ENCODE peak calls at places on chromosome X, in five cellular contexts. R is esophagus squamous epithelium, A is breast epithelium, U is fibroblast of mammary gland, P is fibroblast of lung. N is an unnamed sample.

GRCh38 chrX:6738518-6739470 is 203.9 kb upstream of the VCX3A start:
- DNase-seq in P (no peak), A (no peak), U (no peak), R (no peak), N (no peak)

GRCh38 chrX:100649550-100650356 is 5.8 kb downstream of the SRPX2 start:
- DNase-seq in R (no peak), A (peak; percentile 59), P (peak; percentile 96), U (peak; percentile 96), N (no peak)

GRCh38 chrX:117543885-117544284 is 572.7 kb downstream of the KLHL13 start:
- DNase-seq in P (no peak), R (no peak), U (no peak), A (no peak), N (no peak)

GRCh38 chrX:56600141-56600540 is 36.7 kb downstream of the UBQLN2 start:
- DNase-seq in A (no peak), R (no peak), P (peak; percentile 0), U (peak; percentile 0), N (no peak)

GRCh38 chrX:153906126-153906917 is 1.8 kb downstream of the AVPR2 start:
- DNase-seq in R (no peak), P (no peak), U (no peak), A (no peak), N (no peak)

GRCh38 chrX:31420711-31421151 is 348.9 kb upstream of the FTHL17 start:
- DNase-seq in R (no peak), P (peak; percentile 25), A (no peak), U (peak; percentile 32), N (no peak)

GRCh38 chrX:74449937-74450330 is 28.6 kb downstream of the SLC16A2 start:
- DNase-seq in R (no peak), A (no peak), U (peak; percentile 64), P (no peak), N (no peak)

GRCh38 chrX:22192419-22193086 is 80.2 kb upstream of the CBLL2 start:
- DNase-seq in U (peak; percentile 66), P (peak; percentile 59), A (peak; percentile 43), R (peak; percentile 2), N (peak; percentile 56)

GRCh38 chrX:152817082-152817744 is 13.3 kb downstream of the CETN2 start:
- DNase-seq in U (peak; percentile 53), A (no peak), R (no peak), P (peak; percentile 50), N (no peak)

GRCh38 chrX:147776988-147777387 is 134.7 kb upstream of the FMR1 start:
- DNase-seq in P (no peak), A (no peak), R (no peak), U (no peak), N (no peak)

GRCh38 chrX:30864383-30864785 is 24.7 kb downstream of the TAB3 start:
- DNase-seq in P (peak; percentile 3), R (no peak), U (peak; percentile 1), A (no peak), N (no peak)

GRCh38 chrX:114017086-114017485 is 566.8 kb upstream of the HTR2C start:
- DNase-seq in U (no peak), P (no peak), A (no peak), R (no peak), N (no peak)

GRCh38 chrX:72308566-72309296 is 3.0 kb upstream of the CITED1 start:
- DNase-seq in A (peak; percentile 30), P (peak; percentile 61), R (no peak), U (peak; percentile 57), N (no peak)

DNA sequence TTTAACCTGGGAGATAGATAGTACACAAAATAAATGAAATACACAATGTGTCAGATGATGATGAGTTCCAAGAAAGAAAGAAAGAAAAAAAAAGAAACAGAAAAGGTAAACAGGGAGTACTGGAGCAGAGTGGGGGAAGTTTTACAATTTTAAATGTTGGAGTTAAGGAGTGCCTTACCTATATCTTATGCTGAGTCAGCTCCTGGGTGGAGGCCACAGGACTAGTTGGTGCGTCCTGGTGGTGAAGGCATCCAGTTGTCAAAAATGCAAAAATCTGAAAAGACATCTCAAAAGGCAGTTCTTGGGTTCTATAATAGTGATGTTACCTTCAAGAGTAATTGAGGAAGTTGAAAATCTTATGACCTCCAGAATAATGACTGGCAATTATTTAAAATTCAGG is 42.4 kb upstream of the MTMR8 start:
- DNase-seq in P (no peak), U (no peak), A (no peak), R (no peak), N (no peak)
- TF ChIP-seq CTCF in P (no peak), U (no peak), A (no peak), R (no peak), N (no peak)

DNA sequence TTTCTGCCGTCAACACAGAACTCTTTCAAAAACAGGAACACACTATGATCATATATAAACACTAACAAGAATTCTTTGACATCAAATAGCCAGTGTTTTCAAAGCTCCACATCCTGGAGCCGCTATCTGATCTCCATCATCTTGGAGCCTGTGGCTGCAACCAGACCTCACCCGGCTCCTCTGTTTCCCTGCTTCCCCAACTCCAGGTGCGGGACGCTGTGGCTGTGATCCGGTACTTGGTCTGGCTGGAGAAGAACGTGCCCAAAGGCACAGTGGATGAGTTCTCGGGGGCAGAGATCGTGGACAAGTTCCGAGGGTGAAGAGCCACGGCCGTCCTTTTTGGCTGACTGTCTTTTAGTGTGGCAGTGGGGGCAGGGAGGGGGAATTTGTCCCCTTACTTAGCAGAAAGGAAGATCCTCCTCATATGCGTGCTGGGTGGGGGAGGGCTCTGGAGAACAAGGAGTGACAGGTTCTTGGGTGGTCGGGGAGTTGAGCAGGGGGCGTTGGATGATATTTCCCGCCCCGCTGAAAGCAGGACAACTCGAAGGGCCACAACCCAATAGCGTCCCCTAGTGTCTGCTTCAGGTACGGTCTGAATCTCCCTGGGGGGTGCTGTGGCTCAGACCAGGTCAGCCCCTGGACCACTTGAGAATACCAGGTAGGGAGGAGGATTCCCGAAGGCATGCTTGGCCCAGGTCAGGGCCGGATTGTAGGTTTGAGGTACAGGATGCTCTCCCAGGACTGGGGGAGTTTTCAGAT is 15.7 kb downstream of the XPNPEP2 start:
- DNase-seq in U (no peak), P (no peak), A (no peak), R (no peak), N (no peak)
- TF ChIP-seq CTCF in U (peak; percentile 30), P (peak; percentile 14), A (no peak), R (no peak), N (peak; percentile 27)

DNA sequence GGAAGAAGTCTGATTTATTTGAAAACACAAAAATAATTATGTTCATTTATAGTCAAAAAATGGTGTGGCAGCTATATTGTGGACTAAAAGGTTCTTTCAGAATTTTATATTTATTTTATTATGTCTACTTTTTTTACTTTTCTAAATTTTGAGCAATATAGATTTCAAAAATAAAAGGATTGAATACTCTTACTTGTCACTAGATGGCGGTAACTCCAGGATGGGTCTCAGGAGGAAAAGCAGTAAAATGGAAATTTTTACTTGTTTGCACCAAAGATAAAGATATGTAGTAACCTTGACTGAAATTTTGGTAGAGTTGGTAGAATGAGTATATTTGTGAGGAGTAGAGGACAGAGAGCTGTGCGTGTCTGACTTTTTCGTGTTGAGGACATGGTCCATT is 14.5 kb upstream of the DACH2 start:
- DNase-seq in P (peak; percentile 43), U (peak; percentile 21), A (no peak), R (no peak), N (no peak)
- TF ChIP-seq CTCF in P (peak; percentile 46), U (peak; percentile 66), A (no peak), R (peak; percentile 5), N (peak; percentile 70)

GRCh38 chrX:103610282-103610681 is 2.5 kb downstream of the TCEAL3 start:
- DNase-seq in R (no peak), A (no peak), U (no peak), P (no peak), N (no peak)

GRCh38 chrX:103613362-103613761 is 5.6 kb downstream of the TCEAL3 start:
- DNase-seq in U (no peak), A (no peak), R (no peak), P (peak; percentile 30), N (no peak)

GRCh38 chrX:103607385-103608304 is at the start of gene TCEAL3:
- DNase-seq in U (peak; percentile 23), A (peak; percentile 65), R (peak; percentile 4), P (peak; percentile 35), N (peak; percentile 30)

DNA sequence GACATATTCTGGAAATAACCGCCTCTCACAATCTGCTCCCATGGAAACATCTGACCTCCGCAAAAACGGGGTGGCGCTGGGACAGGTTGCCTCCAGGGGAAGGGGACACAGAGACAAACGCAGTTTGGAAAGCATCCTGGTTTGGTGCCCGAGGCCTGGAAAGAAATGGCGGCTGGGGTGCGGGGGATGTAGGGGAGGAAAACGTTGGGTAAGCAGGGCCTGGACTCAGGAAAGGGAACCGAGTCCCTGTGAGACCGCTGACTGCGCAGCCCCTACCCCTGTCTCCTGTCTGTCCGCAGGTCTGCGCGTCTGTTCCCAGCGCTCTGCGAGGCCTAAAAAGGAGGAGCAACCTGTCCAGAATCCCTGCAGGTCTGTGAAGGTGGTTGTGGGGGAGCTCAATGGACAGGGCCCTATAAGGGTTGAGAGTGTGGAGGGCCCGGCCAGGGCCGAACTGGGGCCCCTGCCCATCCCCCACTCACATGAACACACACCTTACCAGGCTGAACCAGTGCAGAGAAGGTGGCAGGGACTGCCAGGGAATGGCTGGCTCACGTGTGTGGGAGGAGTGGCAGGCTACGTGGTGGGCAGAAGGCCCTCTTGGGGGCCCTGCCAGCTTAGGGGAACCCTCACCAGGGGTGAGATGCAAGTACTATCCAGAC is 671 bp downstream of the TCEAL3 start:
- DNase-seq in A (no peak), U (no peak), R (no peak), P (no peak), N (no peak)
- TF ChIP-seq CTCF in A (no peak), U (no peak), R (no peak), P (no peak), N (no peak)